ENCODE peak calls at places on chromosomes 5 and 9, in nine cellular contexts. A, P, X, G, M, C, E, K and R are unnamed samples. For H3K4me1 and H3K27me3, the result is how much of the 10 kb centered on the place peaks cover.

GRCh38 chr5:17096975-17097695 is 120.3 kb upstream of the BASP1 start:
- DNase-seq in A (no peak), P (no peak), X (no peak), G (no peak), M (peak), C (no peak), E (no peak), K (no peak), R (no peak)

GRCh38 chr9:16505159-16505558 is 365.3 kb downstream of the BNC2 start:
- DNase-seq in A (peak), P (no peak), X (no peak), G (no peak), M (no peak), C (peak), E (no peak), K (no peak), R (no peak)

GRCh38 chr5:81817980-81818379 is 67.1 kb upstream of the SSBP2 start:
- DNase-seq in A (no peak), P (no peak), X (no peak), G (no peak), M (no peak), C (no peak), E (no peak), K (no peak), R (no peak)

GRCh38 chr5:8522635-8523034 is 653.7 kb downstream of the MTRR start:
- DNase-seq in A (no peak), P (no peak), X (no peak), G (no peak), M (no peak), C (no peak), E (no peak), K (no peak), R (no peak)

GRCh38 chr9:73080110-73080683 is 71.5 kb upstream of the ANXA1 start:
- DNase-seq in A (no peak), P (no peak), X (no peak), G (peak), M (no peak), C (no peak), E (no peak), K (no peak), R (peak)

GRCh38 chr9:114953917-114954316 is 23.5 kb upstream of the TNFSF8 start:
- DNase-seq in A (peak), P (no peak), X (peak), G (peak), M (peak), C (peak), E (no peak), K (no peak), R (no peak)

GRCh38 chr5:115343855-115344254 is 47.4 kb upstream of the CCDC112 start:
- DNase-seq in A (peak), P (no peak), X (no peak), G (no peak), M (no peak), C (peak), E (no peak), K (no peak), R (peak)

GRCh38 chr5:1153428-1153827 is 41.6 kb upstream of the SLC12A7 start:
- DNase-seq in A (no peak), P (no peak), X (no peak), G (no peak), M (no peak), C (no peak), E (no peak), K (peak), R (no peak)

GRCh38 chr9:136567651-136568287 is 21.9 kb upstream of the NOTCH1 start:
- DNase-seq in A (peak), P (peak), X (peak), G (peak), M (no peak), C (peak), E (no peak), K (no peak), R (peak)

GRCh38 chr5:139653616-139654015 is 5.5 kb downstream of the CXXC5 start:
- DNase-seq in A (no peak), P (no peak), X (no peak), G (no peak), M (no peak), C (no peak), E (no peak), K (no peak), R (no peak)

GRCh38 chr5:31235381-31235780 is 41.9 kb downstream of the CDH6 start:
- DNase-seq in A (peak), P (no peak), X (no peak), G (no peak), M (no peak), C (peak), E (no peak), K (no peak), R (no peak)

GRCh38 chr5:180296778-180297177 is 4.9 kb upstream of the MAPK9 start:
- DNase-seq in A (peak), P (no peak), X (no peak), G (no peak), M (no peak), C (peak), E (no peak), K (no peak), R (no peak)

GRCh38 chr9:11915699-11916098 is 777.5 kb upstream of the TYRP1 start:
- DNase-seq in A (no peak), P (no peak), X (no peak), G (no peak), M (no peak), C (no peak), E (no peak), K (no peak), R (no peak)

GRCh38 chr5:82387041-82387818 is 109.1 kb upstream of the RPS23 start:
- DNase-seq in A (peak), P (no peak), X (no peak), G (no peak), M (no peak), C (peak), E (no peak), K (peak), R (peak)

GRCh38 chr5:1134478-1134877 is 22.6 kb upstream of the SLC12A7 start:
- DNase-seq in A (no peak), P (no peak), X (no peak), G (no peak), M (no peak), C (no peak), E (no peak), K (peak), R (no peak)

GRCh38 chr5:50574121-50574520 is 92.3 kb upstream of the PARP8 start:
- DNase-seq in A (no peak), P (no peak), X (no peak), G (no peak), M (no peak), C (no peak), E (no peak), K (no peak), R (no peak)

GRCh38 chr9:126975327-126976059 is 60.9 kb downstream of the RALGPS1 start:
- DNase-seq in A (no peak), P (no peak), X (no peak), G (no peak), M (no peak), C (no peak), E (no peak), K (no peak), R (no peak)

GRCh38 chr5:156838966-156839365 is 11.1 kb upstream of the PPP1R2B start:
- DNase-seq in A (no peak), P (no peak), X (no peak), G (no peak), M (no peak), C (no peak), E (no peak), K (no peak), R (no peak)

GRCh38 chr9:133969681-133970580 is 22.2 kb downstream of the VAV2 start:
- DNase-seq in A (no peak), P (no peak), X (no peak), G (no peak), M (no peak), C (no peak), E (no peak), K (peak), R (peak)

GRCh38 chr9:133972041-133972970 is 19.8 kb downstream of the VAV2 start:
- DNase-seq in A (no peak), P (no peak), X (no peak), G (peak), M (peak), C (no peak), E (no peak), K (peak), R (peak)

GRCh38 chr9:133970581-133970900 is 21.6 kb downstream of the VAV2 start:
- DNase-seq in A (no peak), P (no peak), X (no peak), G (no peak), M (no peak), C (no peak), E (no peak), K (peak), R (peak)

GRCh38 chr9:133973111-133973790 is 18.9 kb downstream of the VAV2 start:
- DNase-seq in A (no peak), P (no peak), X (no peak), G (peak), M (peak), C (no peak), E (no peak), K (peak), R (peak)

GRCh38 chr9:133971121-133971951 is 20.8 kb downstream of the VAV2 start:
- DNase-seq in A (no peak), P (no peak), X (no peak), G (no peak), M (no peak), C (no peak), E (no peak), K (peak), R (peak)
- H3K4me1 ChIP-seq in A (under half), P (under half), X (under half), G (under half), M (under half), C (under half), E (under half), K (under half), R (under half)

DNA sequence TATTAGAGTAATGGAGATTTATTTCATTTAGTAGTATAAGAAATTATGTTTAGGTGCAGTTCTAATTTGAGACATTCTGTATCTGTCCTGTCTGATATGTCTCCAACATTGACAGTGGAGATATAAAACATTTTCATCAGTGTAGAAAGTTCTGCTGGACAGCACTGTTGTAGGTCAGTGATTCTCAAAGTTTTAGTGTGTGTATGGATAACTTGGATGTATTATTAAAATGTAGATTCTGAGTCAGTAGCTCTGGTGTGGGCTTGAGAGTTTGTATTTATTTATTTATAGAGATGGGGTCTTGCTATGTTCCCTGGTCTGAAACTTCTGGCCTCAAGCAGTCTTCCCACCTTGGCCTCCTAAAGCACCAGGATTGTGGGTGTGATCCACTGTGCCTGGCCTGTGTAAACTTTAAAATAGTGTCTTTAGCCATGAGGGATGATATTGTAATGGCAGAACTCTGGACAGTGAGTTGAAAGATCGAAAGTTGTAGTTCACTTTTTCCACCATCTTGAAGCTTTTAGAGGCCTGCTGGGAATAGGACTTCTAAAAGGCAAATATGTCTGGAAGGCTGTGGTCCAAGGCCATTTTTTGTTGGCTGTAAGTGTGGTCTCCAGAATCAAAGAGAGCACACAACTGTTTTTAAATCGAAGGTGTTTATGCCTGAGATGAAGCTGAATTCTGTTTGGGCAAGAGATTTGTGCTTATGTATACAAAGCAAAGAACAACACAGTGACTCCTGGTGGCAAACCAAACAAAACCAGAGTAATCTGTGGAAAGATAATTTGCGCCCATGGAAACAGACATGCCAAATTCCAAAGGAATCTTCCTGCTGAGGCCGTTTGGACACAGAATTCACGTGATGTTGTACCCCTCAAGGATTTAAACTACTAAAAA is 12.4 kb downstream of the UBAP1 start:
- DNase-seq in A (peak), P (no peak), X (no peak), G (no peak), M (no peak), C (peak), E (no peak), K (no peak), R (no peak)
- TF ChIP-seq CTCF in A (peak), P (peak), X (no peak), G (no peak), M (no peak), C (peak), E (no peak), K (peak), R (peak)

GRCh38 chr9:89640801-89641200 is 36.0 kb downstream of the GADD45G start:
- DNase-seq in A (no peak), P (no peak), X (no peak), G (no peak), M (no peak), C (no peak), E (no peak), K (peak), R (no peak)
- H3K27me3 ChIP-seq in A (under half), P (under half), X (under half), G (under half), M (under half), C (under half), E (under half), K (under half), R (under half)

GRCh38 chr5:177087707-177088005 is 941 bp downstream of the FGFR4 start:
- DNase-seq in A (no peak), P (no peak), X (no peak), G (no peak), M (no peak), C (no peak), E (no peak), K (no peak), R (peak)

GRCh38 chr5:177089146-177089545 is 2.4 kb downstream of the FGFR4 start:
- DNase-seq in A (no peak), P (peak), X (no peak), G (no peak), M (no peak), C (no peak), E (no peak), K (no peak), R (no peak)

GRCh38 chr5:177090813-177091212 is 4.1 kb downstream of the FGFR4 start:
- DNase-seq in A (no peak), P (no peak), X (no peak), G (no peak), M (no peak), C (no peak), E (no peak), K (no peak), R (no peak)

GRCh38 chr5:177091232-177091631 is 4.5 kb downstream of the FGFR4 start:
- DNase-seq in A (no peak), P (no peak), X (no peak), G (no peak), M (no peak), C (no peak), E (no peak), K (no peak), R (peak)

GRCh38 chr5:177089825-177090641 is 3.3 kb downstream of the FGFR4 start:
- DNase-seq in A (no peak), P (no peak), X (no peak), G (peak), M (peak), C (no peak), E (no peak), K (no peak), R (peak)
- H3K4me1 ChIP-seq in A (under half), P (under half), X (under half), G (under half), M (under half), C (under half), E (under half), K (under half), R (under half)

GRCh38 chr9:88804289-88804596 is 187.0 kb upstream of the S1PR3 start:
- DNase-seq in A (no peak), P (no peak), X (no peak), G (no peak), M (no peak), C (peak), E (no peak), K (no peak), R (peak)
- TF ChIP-seq CTCF in A (no peak), P (no peak), X (no peak), G (no peak), M (no peak), C (no peak), E (no peak), K (no peak), R (no peak)

GRCh38 chr5:141413540-141414069 is 818 bp downstream of the PCDHGA10 start:
- DNase-seq in A (no peak), P (no peak), X (no peak), G (no peak), M (no peak), C (no peak), E (no peak), K (peak), R (no peak)

GRCh38 chr5:141422742-141423291 is 2.0 kb downstream of the PCDHGA11 start:
- DNase-seq in A (no peak), P (no peak), X (no peak), G (no peak), M (no peak), C (no peak), E (no peak), K (no peak), R (no peak)

GRCh38 chr5:141420855-141421488 is at the start of gene PCDHGA11:
- DNase-seq in A (peak), P (no peak), X (no peak), G (no peak), M (peak), C (peak), E (no peak), K (peak), R (peak)

GRCh38 chr5:141421489-141421855 is 621 bp downstream of the PCDHGA11 start:
- DNase-seq in A (no peak), P (no peak), X (no peak), G (no peak), M (no peak), C (no peak), E (no peak), K (no peak), R (no peak)

DNA sequence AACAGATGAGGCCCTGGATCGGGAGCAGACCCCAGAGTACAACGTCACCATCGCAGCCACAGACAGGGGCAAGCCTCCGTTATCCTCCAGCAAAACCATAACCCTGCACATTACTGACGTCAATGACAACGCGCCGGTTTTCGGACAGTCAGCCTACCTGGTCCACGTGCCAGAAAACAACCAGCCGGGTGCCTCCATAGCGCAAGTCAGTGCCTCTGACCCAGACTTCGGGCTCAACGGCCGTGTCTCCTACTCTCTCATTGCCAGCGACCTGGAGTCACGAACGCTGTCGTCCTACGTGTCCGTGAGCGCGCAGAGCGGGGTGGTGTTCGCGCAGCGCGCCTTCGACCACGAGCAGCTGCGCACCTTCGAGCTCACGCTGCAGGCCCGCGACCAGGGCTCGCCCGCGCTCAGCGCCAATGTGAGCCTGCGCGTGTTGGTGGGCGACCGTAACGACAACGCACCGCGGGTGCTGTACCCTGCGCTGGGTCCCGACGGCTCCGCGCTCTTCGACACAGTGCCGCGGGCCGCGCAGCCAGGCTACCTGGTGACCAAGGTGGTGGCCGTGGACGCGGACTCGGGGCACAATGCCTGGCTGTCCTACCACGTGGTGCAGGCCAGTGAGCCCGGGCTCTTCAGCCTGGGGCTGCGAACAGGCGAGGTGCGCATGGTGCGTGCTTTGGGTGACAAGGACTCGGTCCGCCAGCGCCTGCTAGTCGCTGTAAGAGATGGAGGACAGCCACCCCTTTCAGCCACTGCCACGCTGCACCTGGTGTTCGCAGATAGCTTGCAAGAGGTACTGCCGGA is 1.6 kb upstream of the PCDHGA11 start:
- DNase-seq in A (no peak), P (no peak), X (no peak), G (no peak), M (no peak), C (no peak), E (no peak), K (peak), R (no peak)
- H3K27me3 ChIP-seq in A (under half), P (under half), X (under half), G (under half), M (under half), C (under half), E (under half), K (under half), R (under half)

GRCh38 chr5:74272019-74272775 is 368.3 kb downstream of the ENC1 start:
- DNase-seq in A (peak), P (no peak), X (no peak), G (no peak), M (no peak), C (peak), E (no peak), K (no peak), R (peak)

GRCh38 chr5:74275204-74275992 is 365.1 kb downstream of the ENC1 start:
- DNase-seq in A (peak), P (no peak), X (no peak), G (no peak), M (no peak), C (no peak), E (no peak), K (no peak), R (no peak)

DNA sequence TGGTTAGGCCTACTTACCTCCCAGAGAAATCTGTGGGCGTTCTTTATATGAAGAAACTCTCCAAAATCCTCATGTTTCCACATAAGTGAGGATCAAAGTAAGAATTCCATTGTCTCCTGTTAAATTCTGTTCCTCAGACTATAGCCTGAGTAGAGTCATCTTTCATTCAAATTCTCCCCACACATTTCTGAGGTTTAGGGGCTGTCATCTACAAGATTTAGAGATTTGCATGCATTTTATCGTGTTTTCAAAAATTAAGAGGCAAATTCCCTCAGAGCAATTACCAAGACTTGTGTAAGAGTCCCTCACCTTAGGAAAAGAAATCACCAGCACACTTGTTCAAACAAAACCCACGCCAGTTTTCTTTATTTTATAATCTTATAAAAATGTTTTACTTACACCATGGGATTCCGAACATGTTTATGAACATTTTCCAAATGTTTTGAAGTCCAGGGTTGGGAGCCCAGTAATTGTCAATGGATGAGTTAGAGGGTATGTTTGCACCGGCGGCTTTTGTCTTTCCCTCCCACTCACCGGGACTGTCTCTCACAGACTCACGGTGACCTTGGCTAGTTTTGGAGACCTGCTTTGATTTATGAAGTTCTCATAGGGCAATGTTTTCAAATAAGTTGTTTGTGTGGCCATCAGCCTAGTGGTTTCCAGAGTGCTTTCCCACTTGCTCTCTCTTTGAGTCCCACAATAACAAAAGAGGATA is 367.5 kb downstream of the ENC1 start:
- DNase-seq in A (peak), P (no peak), X (peak), G (no peak), M (no peak), C (no peak), E (no peak), K (no peak), R (no peak)
- H3K4me1 ChIP-seq in A (under half), P (under half), X (under half), G (under half), M (under half), C (under half), E (under half), K (under half), R (under half)